ENCODE peak calls at places on chromosome 10, in four cellular contexts. Y is cardiac muscle cell, A is cardiac fibroblast, L is heart right ventricle. R is an unnamed sample.

GRCh38 chr10:31320179-31320597 is 1.2 kb downstream of the ZEB1 start:
- DNase-seq in Y (peak; percentile 52), A (peak; percentile 53), L (peak; percentile 62), R (no peak)

GRCh38 chr10:117740696-117741222 is 198.2 kb downstream of the EMX2 start:
- DNase-seq in Y (no peak), A (no peak), L (no peak), R (no peak)

GRCh38 chr10:17206210-17206709 is 4.8 kb upstream of the TRDMT1 start:
- DNase-seq in Y (no peak), A (peak; percentile 55), L (no peak), R (no peak)

GRCh38 chr10:61834519-61834918 is 67.0 kb upstream of the ARID5B start:
- DNase-seq in Y (no peak), A (no peak), L (no peak), R (no peak)

GRCh38 chr10:74754397-74754796 is 72.0 kb upstream of the KAT6B start:
- DNase-seq in Y (no peak), A (no peak), L (no peak), R (no peak)

GRCh38 chr10:126097558-126098215 is 201.3 kb downstream of the FANK1 start:
- DNase-seq in Y (no peak), A (no peak), L (no peak), R (no peak)

GRCh38 chr10:104299031-104299904 is 30.3 kb downstream of the GSTO2 start:
- DNase-seq in Y (no peak), A (peak; percentile 94), L (peak; percentile 64), R (no peak)

GRCh38 chr10:72229261-72230251 is 13.5 kb upstream of the ASCC1 start:
- DNase-seq in Y (no peak), A (peak; percentile 77), L (no peak), R (no peak)

GRCh38 chr10:99292159-99292558 is 37.0 kb upstream of the CNNM1 start:
- DNase-seq in Y (no peak), A (peak; percentile 12), L (no peak), R (peak; percentile 15)

GRCh38 chr10:77264107-77264506 is 373.5 kb downstream of the KCNMA1 start:
- DNase-seq in Y (no peak), A (no peak), L (no peak), R (no peak)

GRCh38 chr10:132273304-132273944 is 34.3 kb downstream of the STK32C start:
- DNase-seq in Y (no peak), A (no peak), L (no peak), R (no peak)

GRCh38 chr10:72291019-72291532 is 17.4 kb downstream of the DDIT4 start:
- DNase-seq in Y (no peak), A (no peak), L (no peak), R (no peak)

GRCh38 chr10:47310090-47310505 is 10.1 kb downstream of the GDF10 start:
- DNase-seq in Y (no peak), A (no peak), L (no peak), R (no peak)

GRCh38 chr10:104391150-104391968 is 37.7 kb downstream of the CFAP58 start:
- DNase-seq in Y (no peak), A (no peak), L (no peak), R (peak; percentile 37)

GRCh38 chr10:33571616-33572015 is 237.1 kb upstream of the NRP1 start:
- DNase-seq in Y (no peak), A (no peak), L (no peak), R (peak; percentile 71)

GRCh38 chr10:51156913-51157312 is 82.6 kb downstream of the PRKG1 start:
- DNase-seq in Y (no peak), A (peak; percentile 57), L (no peak), R (no peak)

GRCh38 chr10:124875596-124875995 is 66.3 kb upstream of the ZRANB1 start:
- DNase-seq in Y (no peak), A (peak; percentile 61), L (no peak), R (no peak)

GRCh38 chr10:26566525-26567348 is 128.6 kb downstream of the APBB1IP start:
- DNase-seq in Y (peak; percentile 52), A (no peak), L (no peak), R (no peak)

GRCh38 chr10:64113796-64114195 is 592.6 kb downstream of the REEP3 start:
- DNase-seq in Y (no peak), A (no peak), L (no peak), R (no peak)

GRCh38 chr10:68158031-68158430 is 48.7 kb downstream of the MYPN start:
- DNase-seq in Y (no peak), A (no peak), L (no peak), R (no peak)

GRCh38 chr10:95793401-95794045 is 37.6 kb downstream of the ENTPD1 start:
- DNase-seq in Y (no peak), A (no peak), L (peak; percentile 18), R (no peak)

GRCh38 chr10:95257849-95258248 is 33.0 kb downstream of the PDLIM1 start:
- DNase-seq in Y (no peak), A (no peak), L (no peak), R (no peak)

GRCh38 chr10:127991543-127992255 is 84.8 kb downstream of the PTPRE start:
- DNase-seq in Y (no peak), A (no peak), L (no peak), R (no peak)
- H3K4me3 ChIP-seq in Y (no peak overlapping the region), A (no peak overlapping the region), L (no peak overlapping the region), R (no peak overlapping the region)

GRCh38 chr10:123241391-123242141 is 87.4 kb downstream of the BUB3 start:
- DNase-seq in Y (no peak), A (no peak), L (no peak), R (no peak)
- H3K4me3 ChIP-seq in Y (no peak overlapping the region), A (no peak overlapping the region), L (no peak overlapping the region), R (no peak overlapping the region)

GRCh38 chr10:110411047-110411410 is 86.7 kb upstream of the DUSP5 start:
- DNase-seq in Y (peak; percentile 83), A (peak; percentile 81), L (peak; percentile 42), R (no peak)

GRCh38 chr10:110413049-110413783 is 84.5 kb upstream of the DUSP5 start:
- DNase-seq in Y (no peak), A (no peak), L (no peak), R (no peak)

GRCh38 chr10:110415809-110416208 is 81.9 kb upstream of the DUSP5 start:
- DNase-seq in Y (peak; percentile 33), A (no peak), L (no peak), R (no peak)

GRCh38 chr10:110414563-110415309 is 83.0 kb upstream of the DUSP5 start:
- DNase-seq in Y (no peak), A (peak; percentile 47), L (no peak), R (peak; percentile 71)

DNA sequence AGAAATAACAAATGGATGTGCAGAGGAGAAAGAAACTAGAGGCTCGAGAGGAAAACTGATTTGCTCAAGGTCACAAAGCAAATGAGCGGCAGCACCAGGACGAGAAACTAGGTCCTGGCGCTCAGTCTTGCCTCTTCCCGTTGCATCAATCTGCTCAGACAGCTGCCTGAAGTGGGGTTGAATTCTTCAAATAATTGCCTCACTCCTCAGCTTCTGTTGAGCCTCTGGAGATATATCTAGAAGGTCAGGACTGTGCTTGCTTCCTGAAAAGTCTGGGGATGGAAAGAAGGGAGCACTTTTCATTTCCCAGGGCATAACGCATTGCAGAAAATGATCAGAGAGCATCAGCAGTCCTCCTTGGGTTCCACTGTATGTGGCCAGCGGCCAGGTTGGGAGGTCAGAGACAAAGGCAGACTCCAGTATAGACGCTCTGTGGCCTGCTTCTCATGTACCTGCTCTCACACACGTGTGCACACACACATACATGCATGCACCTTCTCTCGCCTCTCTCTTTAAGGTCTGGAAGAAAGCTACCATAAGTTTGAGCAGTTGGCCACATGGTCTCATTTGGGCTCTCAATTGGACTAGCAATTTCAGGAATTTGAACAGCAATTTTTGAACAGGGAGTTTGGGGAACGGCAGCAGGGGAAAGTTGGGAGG is 83.7 kb upstream of the DUSP5 start:
- DNase-seq in Y (peak; percentile 42), A (no peak), L (no peak), R (no peak)
- H3K4me3 ChIP-seq in Y (no peak overlapping the region), A (no peak overlapping the region), L (no peak overlapping the region), R (no peak overlapping the region)

GRCh38 chr10:73717564-73717963 is 19.7 kb upstream of the AGAP5 start:
- DNase-seq in Y (no peak), A (no peak), L (no peak), R (no peak)

GRCh38 chr10:73716251-73716650 is 18.3 kb upstream of the AGAP5 start:
- DNase-seq in Y (no peak), A (no peak), L (no peak), R (no peak)
- H3K4me3 ChIP-seq in Y (no peak overlapping the region), A (no peak overlapping the region), L (no peak overlapping the region), R (no peak overlapping the region)

R was measured in epithelial cell of proximal tubule.